ENCODE peak calls at places on chromosomes 16 and 17, in six cellular contexts. N is prostate gland; S is heart right ventricle; I is mesenchymal stem cell; Q is psoas muscle; D is CD8-positive, alpha-beta memory T cell. F is an unnamed sample.

GRCh38 chr17:27977751-27978688 is 64.5 kb upstream of the NLK start:
- DNase-seq in N (no peak), S (no peak), I (no peak), Q (no peak), D (no peak), F (peak; percentile 35)

GRCh38 chr16:86519649-86520316 is 9.5 kb downstream of the FOXF1 start:
- DNase-seq in N (peak; percentile 32), S (peak; percentile 40), I (peak; percentile 89), Q (peak; percentile 81), D (peak; percentile 14), F (peak; percentile 86)

GRCh38 chr17:32870027-32870670 is 6.8 kb downstream of the MYO1D start:
- DNase-seq in N (no peak), S (peak; percentile 27), I (peak; percentile 36), Q (no peak), D (no peak), F (no peak)

GRCh38 chr16:50841081-50841886 is 99.4 kb downstream of the CYLD start:
- DNase-seq in N (no peak), S (no peak), I (no peak), Q (no peak), D (peak; percentile 20), F (no peak)

GRCh38 chr16:27951752-27952151 is 111.8 kb downstream of the GSG1L start:
- DNase-seq in N (no peak), S (no peak), I (no peak), Q (no peak), D (no peak), F (peak; percentile 69)

GRCh38 chr16:85579199-85579598 is 33.9 kb upstream of the GSE1 start:
- DNase-seq in N (no peak), S (no peak), I (no peak), Q (no peak), D (no peak), F (no peak)

GRCh38 chr16:88303890-88304819 is 78.6 kb upstream of the ZNF469 start:
- DNase-seq in N (no peak), S (no peak), I (peak; percentile 96), Q (peak; percentile 51), D (no peak), F (peak; percentile 58)

GRCh38 chr16:89779231-89779912 is 37.1 kb downstream of the FANCA start:
- DNase-seq in N (no peak), S (no peak), I (no peak), Q (no peak), D (no peak), F (no peak)

GRCh38 chr17:57329380-57330214 is 73.3 kb downstream of the MSI2 start:
- DNase-seq in N (no peak), S (peak; percentile 41), I (peak; percentile 27), Q (no peak), D (no peak), F (no peak)

GRCh38 chr17:68613739-68614298 is 12.7 kb upstream of the FAM20A start:
- DNase-seq in N (no peak), S (peak; percentile 71), I (peak; percentile 48), Q (no peak), D (no peak), F (peak; percentile 4)

GRCh38 chr17:27459433-27459832 is 3.2 kb downstream of the KSR1 start:
- DNase-seq in N (no peak), S (no peak), I (peak; percentile 24), Q (no peak), D (no peak), F (no peak)

GRCh38 chr16:64321881-64322280 is 800.0 kb downstream of the CDH11 start:
- DNase-seq in N (no peak), S (no peak), I (no peak), Q (no peak), D (no peak), F (no peak)

GRCh38 chr16:74748042-74748709 is 26.4 kb downstream of the FA2H start:
- DNase-seq in N (no peak), S (no peak), I (no peak), Q (no peak), D (no peak), F (no peak)

GRCh38 chr17:9115446-9116265 is 94.3 kb downstream of the NTN1 start:
- DNase-seq in N (peak; percentile 26), S (peak; percentile 70), I (peak; percentile 51), Q (peak; percentile 83), D (peak; percentile 4), F (peak; percentile 76)

GRCh38 chr16:79287424-79287917 is 313.1 kb downstream of the MAF start:
- DNase-seq in N (no peak), S (peak; percentile 25), I (no peak), Q (no peak), D (no peak), F (no peak)

GRCh38 chr17:37744961-37745800 is at the start of gene HNF1B:
- DNase-seq in N (peak; percentile 74), S (no peak), I (no peak), Q (no peak), D (no peak), F (no peak)

GRCh38 chr17:36918260-36918691 is 19.0 kb upstream of the LHX1 start:
- DNase-seq in N (no peak), S (no peak), I (no peak), Q (no peak), D (no peak), F (no peak)

GRCh38 chr17:42163113-42163512 is 8.3 kb upstream of the RAB5C start:
- DNase-seq in N (no peak), S (no peak), I (no peak), Q (no peak), D (no peak), F (no peak)

DNA sequence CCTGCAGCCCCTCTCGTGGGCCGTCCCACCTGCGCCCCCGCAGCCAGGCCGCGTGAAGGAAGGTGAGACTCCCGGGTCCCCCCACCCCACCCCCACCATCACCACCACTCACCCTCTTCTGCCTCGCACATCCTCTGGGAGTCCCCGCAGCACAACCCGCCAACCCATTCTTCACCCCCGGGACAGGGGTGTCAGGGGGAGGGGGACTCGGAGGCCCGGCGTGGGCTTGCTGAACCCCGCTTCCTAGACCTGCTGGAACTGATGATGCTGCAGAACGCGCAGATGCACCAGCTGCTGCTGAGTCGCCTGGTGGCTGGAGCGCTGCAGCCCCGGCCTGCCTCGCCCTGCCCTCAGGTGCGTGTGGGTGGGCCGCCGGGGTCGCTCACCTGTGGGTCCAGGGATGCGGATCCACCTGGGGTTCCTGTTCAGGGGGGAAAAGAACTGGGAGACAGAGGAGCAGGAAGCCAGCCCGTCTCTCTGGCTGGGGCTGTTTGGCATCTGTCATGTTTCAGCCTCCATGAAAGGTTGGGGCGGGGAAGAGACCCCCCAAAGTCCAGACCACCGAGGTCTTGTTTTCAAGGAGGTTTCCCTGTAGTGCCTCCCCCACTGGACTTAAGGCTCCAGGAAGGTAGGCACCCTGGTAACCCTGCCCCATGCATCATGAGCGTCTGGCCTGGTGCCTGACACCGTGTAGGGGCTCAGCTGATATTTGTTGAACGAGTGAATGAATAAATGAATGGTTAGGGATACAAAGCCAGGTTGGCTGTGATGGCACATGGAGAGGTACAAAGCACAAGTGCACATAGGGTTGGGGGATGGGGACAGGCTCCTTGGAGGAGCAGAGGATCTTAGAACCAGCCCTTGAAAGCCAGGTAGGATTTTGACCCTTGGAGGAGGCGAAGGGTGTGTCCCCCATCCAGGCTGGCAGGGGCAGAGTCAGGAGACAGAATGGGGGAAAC is 849 bp downstream of the PRR29 start:
- DNase-seq in N (no peak), S (no peak), I (no peak), Q (no peak), D (no peak), F (no peak)
- H3K4me3 ChIP-seq in N (peak overlapping the region; percentile 41), S (peak overlapping the region; percentile 66), I (peak overlapping the region; percentile 86), Q (peak overlapping the region; percentile 64), D (peak overlapping the region; percentile 52), F (peak overlapping the region; percentile 43)

DNA sequence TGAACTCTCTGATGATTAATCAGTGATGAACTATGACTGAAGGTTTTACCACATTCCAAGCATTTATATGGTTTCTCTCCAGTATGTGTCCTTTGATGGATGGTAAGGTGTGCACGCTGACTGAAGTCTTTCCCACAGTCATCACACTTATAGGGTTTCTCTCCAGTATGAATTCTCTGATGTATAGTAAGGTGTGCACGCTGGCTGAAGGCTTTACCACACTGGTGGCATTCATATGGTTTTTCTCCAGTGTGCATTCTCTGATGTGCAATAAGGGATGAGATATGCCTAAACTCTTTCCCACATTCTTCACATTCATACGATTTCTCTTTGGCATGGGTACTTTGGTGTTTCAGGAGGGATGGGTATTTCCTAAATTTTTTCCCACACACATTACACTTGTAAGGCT is 16.4 kb downstream of the ZNF287 start:
- DNase-seq in N (no peak), S (no peak), I (no peak), Q (no peak), D (no peak), F (no peak)
- H3K9me3 ChIP-seq in N (no peaks in the 10 kb centered on the region), S (no peaks in the 10 kb centered on the region), I (peaks cover 99% of the 10 kb centered on the region), Q (peaks cover 89% of the 10 kb centered on the region), D (peaks cover 45% of the 10 kb centered on the region), F (peaks cover 24% of the 10 kb centered on the region)

GRCh38 chr17:29113334-29113733 is 66.9 kb downstream of the MYO18A start:
- DNase-seq in N (no peak), S (no peak), I (no peak), Q (peak; percentile 81), D (no peak), F (no peak)
- H3K36me3 ChIP-seq in N (peaks cover 2% of the 10 kb centered on the region), S (peaks cover 93% of the 10 kb centered on the region), I (peaks cover 70% of the 10 kb centered on the region), Q (peaks cover 7% of the 10 kb centered on the region), D (peaks cover 44% of the 10 kb centered on the region), F (peaks cover 7% of the 10 kb centered on the region)

GRCh38 chr17:5772720-5773119 is 188.4 kb upstream of the NLRP1 start:
- DNase-seq in N (no peak), S (no peak), I (peak; percentile 87), Q (no peak), D (no peak), F (peak; percentile 70)

GRCh38 chr17:5775098-5775497 is 190.8 kb upstream of the NLRP1 start:
- DNase-seq in N (no peak), S (no peak), I (no peak), Q (no peak), D (no peak), F (no peak)

GRCh38 chr17:5773942-5774341 is 189.6 kb upstream of the NLRP1 start:
- DNase-seq in N (no peak), S (no peak), I (no peak), Q (no peak), D (no peak), F (no peak)

GRCh38 chr17:5769936-5770335 is 185.6 kb upstream of the NLRP1 start:
- DNase-seq in N (no peak), S (no peak), I (no peak), Q (no peak), D (no peak), F (no peak)

GRCh38 chr17:5770556-5771270 is 186.4 kb upstream of the NLRP1 start:
- DNase-seq in N (no peak), S (no peak), I (no peak), Q (no peak), D (no peak), F (no peak)
- H3K4me3 ChIP-seq in N (no peak overlapping the region), S (no peak overlapping the region), I (no peak overlapping the region), Q (no peak overlapping the region), D (no peak overlapping the region), F (no peak overlapping the region)

F was measured in MG63.